ENCODE peak calls at places on chromosomes 5 and 9, in five cellular contexts. One of them, this sample, is unnamed.

GRCh38 chr9:119005162-119005561 is 364.1 kb downstream of the BRINP1 start:
- DNase-seq in HepG2: no peak
- DNase-seq in K562: no peak
- DNase-seq in IMR-90: no peak
- DNase-seq in GM12878: no peak
- DNase-seq in this sample: no peak

GRCh38 chr5:66967826-66968262 is 228.8 kb downstream of the CD180 start:
- DNase-seq in K562: no peak
- DNase-seq in IMR-90: peak; percentile 53
- DNase-seq in GM12878: no peak
- DNase-seq in HepG2: no peak
- DNase-seq in this sample: no peak

GRCh38 chr5:149282027-149282965 is 10.6 kb downstream of the AFAP1L1 start:
- DNase-seq in HepG2: no peak
- DNase-seq in GM12878: no peak
- DNase-seq in K562: no peak
- DNase-seq in IMR-90: no peak
- DNase-seq in this sample: no peak

GRCh38 chr5:131659290-131659689 is 24.3 kb upstream of the RAPGEF6 start:
- DNase-seq in HepG2: no peak
- DNase-seq in IMR-90: no peak
- DNase-seq in GM12878: no peak
- DNase-seq in K562: no peak
- DNase-seq in this sample: no peak

GRCh38 chr5:112628219-112628618 is 109.5 kb upstream of the APC start:
- DNase-seq in GM12878: no peak
- DNase-seq in K562: no peak
- DNase-seq in HepG2: no peak
- DNase-seq in IMR-90: no peak
- DNase-seq in this sample: no peak

GRCh38 chr9:87354176-87354575 is 143.5 kb upstream of the DAPK1 start:
- DNase-seq in IMR-90: no peak
- DNase-seq in GM12878: no peak
- DNase-seq in HepG2: no peak
- DNase-seq in K562: no peak
- DNase-seq in this sample: no peak

GRCh38 chr9:16721972-16722371 is 148.5 kb downstream of the BNC2 start:
- DNase-seq in GM12878: no peak
- DNase-seq in HepG2: no peak
- DNase-seq in K562: no peak
- DNase-seq in IMR-90: peak; percentile 30
- DNase-seq in this sample: no peak

GRCh38 chr5:150374651-150375050 is 17.2 kb downstream of the TCOF1 start:
- DNase-seq in HepG2: no peak
- DNase-seq in K562: no peak
- DNase-seq in IMR-90: no peak
- DNase-seq in GM12878: no peak
- DNase-seq in this sample: no peak

GRCh38 chr9:111039203-111039907 is 1.1 kb upstream of the LPAR1 start:
- DNase-seq in K562: no peak
- DNase-seq in GM12878: no peak
- DNase-seq in HepG2: no peak
- DNase-seq in IMR-90: no peak
- DNase-seq in this sample: no peak

GRCh38 chr9:30075451-30076199 is 2308.8 kb upstream of the ACO1 start:
- DNase-seq in HepG2: peak; percentile 1
- DNase-seq in K562: no peak
- DNase-seq in GM12878: peak; percentile 89
- DNase-seq in IMR-90: no peak
- DNase-seq in this sample: no peak

GRCh38 chr9:79131375-79131774 is 440.4 kb upstream of the TLE4 start:
- DNase-seq in HepG2: no peak
- DNase-seq in K562: no peak
- DNase-seq in IMR-90: no peak
- DNase-seq in GM12878: no peak
- DNase-seq in this sample: no peak

GRCh38 chr5:4994994-4995393 is 145.1 kb upstream of the ADAMTS16 start:
- DNase-seq in HepG2: no peak
- DNase-seq in IMR-90: peak; percentile 1
- DNase-seq in K562: no peak
- DNase-seq in GM12878: no peak
- DNase-seq in this sample: no peak

GRCh38 chr9:83511051-83511450 is 27.1 kb downstream of the FRMD3 start:
- DNase-seq in GM12878: peak; percentile 34
- DNase-seq in HepG2: no peak
- DNase-seq in K562: no peak
- DNase-seq in IMR-90: no peak
- DNase-seq in this sample: no peak

GRCh38 chr9:108869092-108869725 is 7.1 kb downstream of the ACTL7A start:
- DNase-seq in GM12878: no peak
- DNase-seq in IMR-90: peak; percentile 36
- DNase-seq in K562: no peak
- DNase-seq in HepG2: peak; percentile 97
- DNase-seq in this sample: no peak

GRCh38 chr9:108443741-108444140 is 412.0 kb downstream of the ACTL7B start:
- DNase-seq in K562: no peak
- DNase-seq in HepG2: peak; percentile 35
- DNase-seq in IMR-90: peak; percentile 71
- DNase-seq in GM12878: no peak
- DNase-seq in this sample: no peak

GRCh38 chr5:142872795-142873194 is 102.6 kb downstream of the ARHGAP26 start:
- DNase-seq in GM12878: no peak
- DNase-seq in IMR-90: peak; percentile 65
- DNase-seq in HepG2: no peak
- DNase-seq in K562: no peak
- DNase-seq in this sample: peak; percentile 40

GRCh38 chr5:5432020-5432707 is 9.7 kb downstream of the ICE1 start:
- DNase-seq in GM12878: no peak
- DNase-seq in K562: no peak
- DNase-seq in IMR-90: peak; percentile 75
- DNase-seq in HepG2: no peak
- DNase-seq in this sample: no peak

GRCh38 chr9:134126373-134126772 is 9.5 kb upstream of the WDR5 start:
- DNase-seq in GM12878: no peak
- DNase-seq in IMR-90: no peak
- DNase-seq in K562: no peak
- DNase-seq in HepG2: no peak
- DNase-seq in this sample: no peak

GRCh38 chr5:88045931-88046461 is 222.6 kb downstream of the TMEM161B start:
- DNase-seq in HepG2: no peak
- DNase-seq in GM12878: no peak
- DNase-seq in IMR-90: no peak
- DNase-seq in K562: no peak
- DNase-seq in this sample: no peak

GRCh38 chr5:157912621-157913325 is 53.8 kb upstream of the CLINT1 start:
- DNase-seq in GM12878: peak; percentile 43
- DNase-seq in HepG2: no peak
- DNase-seq in IMR-90: no peak
- DNase-seq in K562: no peak
- DNase-seq in this sample: no peak

GRCh38 chr5:173736923-173737412 is 120.5 kb upstream of the BOD1 start:
- DNase-seq in IMR-90: no peak
- DNase-seq in HepG2: peak; percentile 32
- DNase-seq in GM12878: peak; percentile 76
- DNase-seq in K562: peak; percentile 66
- DNase-seq in this sample: no peak

GRCh38 chr9:7780261-7780988 is 19.2 kb downstream of the DMAC1 start:
- DNase-seq in K562: no peak
- DNase-seq in GM12878: no peak
- DNase-seq in IMR-90: peak; percentile 73
- DNase-seq in HepG2: no peak
- DNase-seq in this sample: no peak

GRCh38 chr5:65663804-65664521 is 39.1 kb downstream of the SHLD3 start:
- DNase-seq in K562: no peak
- DNase-seq in HepG2: no peak
- DNase-seq in GM12878: no peak
- DNase-seq in IMR-90: peak; percentile 18
- DNase-seq in this sample: peak; percentile 17

GRCh38 chr9:37602817-37603216 is 10.4 kb upstream of the TOMM5 start:
- DNase-seq in K562: no peak
- DNase-seq in IMR-90: no peak
- DNase-seq in GM12878: no peak
- DNase-seq in HepG2: no peak
- DNase-seq in this sample: no peak

GRCh38 chr9:84170521-84171141 is 169.9 kb downstream of the SLC28A3 start:
- DNase-seq in IMR-90: peak; percentile 98
- DNase-seq in HepG2: peak; percentile 45
- DNase-seq in K562: peak; percentile 17
- DNase-seq in GM12878: no peak
- DNase-seq in this sample: peak; percentile 46

GRCh38 chr9:136769710-136770191 is 5.4 kb upstream of the LCN15 start:
- DNase-seq in IMR-90: no peak
- DNase-seq in HepG2: no peak
- DNase-seq in GM12878: no peak
- DNase-seq in K562: peak; percentile 75
- DNase-seq in this sample: peak; percentile 96
- TF ChIP-seq MXI1 in IMR-90: no peak
- TF ChIP-seq MXI1 in HepG2: no peak
- TF ChIP-seq MXI1 in GM12878: no peak
- TF ChIP-seq MXI1 in K562: no peak
- TF ChIP-seq MXI1 in this sample: no peak

GRCh38 chr5:133393776-133394476 is 218.4 kb downstream of the FSTL4 start:
- DNase-seq in GM12878: no peak
- DNase-seq in HepG2: no peak
- DNase-seq in IMR-90: no peak
- DNase-seq in K562: no peak
- DNase-seq in this sample: no peak

GRCh38 chr5:133391349-133392136 is 220.8 kb downstream of the FSTL4 start:
- DNase-seq in HepG2: no peak
- DNase-seq in GM12878: no peak
- DNase-seq in K562: no peak
- DNase-seq in IMR-90: no peak
- DNase-seq in this sample: no peak

GRCh38 chr5:133389066-133389590 is 223.2 kb downstream of the FSTL4 start:
- DNase-seq in IMR-90: no peak
- DNase-seq in GM12878: no peak
- DNase-seq in HepG2: no peak
- DNase-seq in K562: no peak
- DNase-seq in this sample: no peak

GRCh38 chr5:133390416-133391155 is 221.8 kb downstream of the FSTL4 start:
- DNase-seq in IMR-90: no peak
- DNase-seq in K562: no peak
- DNase-seq in HepG2: no peak
- DNase-seq in GM12878: no peak
- DNase-seq in this sample: no peak

DNA sequence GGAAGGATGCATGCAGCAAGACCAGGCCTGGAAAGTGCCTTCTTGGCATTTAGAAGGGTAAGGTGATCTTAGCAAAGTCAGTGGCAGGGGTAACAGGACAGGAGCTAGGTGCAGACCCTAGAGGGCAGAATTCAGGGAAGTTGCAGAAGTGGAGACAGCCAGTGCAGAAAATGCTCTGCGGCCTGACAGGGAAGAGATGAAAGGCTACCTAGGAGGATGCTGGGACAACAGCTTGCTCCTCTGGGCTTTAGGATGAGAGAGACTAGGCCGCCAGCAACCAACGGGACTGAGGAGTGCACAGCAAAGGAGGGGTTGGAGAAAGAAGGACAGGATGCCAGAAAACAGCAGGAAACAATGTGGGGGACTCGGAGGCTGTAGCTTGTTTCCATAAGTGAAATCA is 219.9 kb downstream of the FSTL4 start:
- DNase-seq in K562: no peak
- DNase-seq in IMR-90: no peak
- DNase-seq in HepG2: no peak
- DNase-seq in GM12878: no peak
- DNase-seq in this sample: no peak
- TF ChIP-seq MXI1 in K562: no peak
- TF ChIP-seq MXI1 in IMR-90: no peak
- TF ChIP-seq MXI1 in HepG2: no peak
- TF ChIP-seq MXI1 in GM12878: no peak
- TF ChIP-seq MXI1 in this sample: no peak

GRCh38 chr9:135404451-135405144 is 75.0 kb upstream of the PPP1R26 start:
- DNase-seq in K562: no peak
- DNase-seq in HepG2: no peak
- DNase-seq in IMR-90: no peak
- DNase-seq in GM12878: no peak
- DNase-seq in this sample: no peak

GRCh38 chr9:135403733-135404450 is 75.7 kb upstream of the PPP1R26 start:
- DNase-seq in HepG2: no peak
- DNase-seq in IMR-90: no peak
- DNase-seq in K562: no peak
- DNase-seq in GM12878: no peak
- DNase-seq in this sample: peak; percentile 75

GRCh38 chr9:135401218-135401617 is 78.4 kb upstream of the PPP1R26 start:
- DNase-seq in K562: no peak
- DNase-seq in GM12878: no peak
- DNase-seq in IMR-90: no peak
- DNase-seq in HepG2: no peak
- DNase-seq in this sample: no peak

GRCh38 chr9:135402048-135402738 is 77.4 kb upstream of the PPP1R26 start:
- DNase-seq in HepG2: no peak
- DNase-seq in IMR-90: no peak
- DNase-seq in GM12878: no peak
- DNase-seq in K562: no peak
- DNase-seq in this sample: no peak

DNA sequence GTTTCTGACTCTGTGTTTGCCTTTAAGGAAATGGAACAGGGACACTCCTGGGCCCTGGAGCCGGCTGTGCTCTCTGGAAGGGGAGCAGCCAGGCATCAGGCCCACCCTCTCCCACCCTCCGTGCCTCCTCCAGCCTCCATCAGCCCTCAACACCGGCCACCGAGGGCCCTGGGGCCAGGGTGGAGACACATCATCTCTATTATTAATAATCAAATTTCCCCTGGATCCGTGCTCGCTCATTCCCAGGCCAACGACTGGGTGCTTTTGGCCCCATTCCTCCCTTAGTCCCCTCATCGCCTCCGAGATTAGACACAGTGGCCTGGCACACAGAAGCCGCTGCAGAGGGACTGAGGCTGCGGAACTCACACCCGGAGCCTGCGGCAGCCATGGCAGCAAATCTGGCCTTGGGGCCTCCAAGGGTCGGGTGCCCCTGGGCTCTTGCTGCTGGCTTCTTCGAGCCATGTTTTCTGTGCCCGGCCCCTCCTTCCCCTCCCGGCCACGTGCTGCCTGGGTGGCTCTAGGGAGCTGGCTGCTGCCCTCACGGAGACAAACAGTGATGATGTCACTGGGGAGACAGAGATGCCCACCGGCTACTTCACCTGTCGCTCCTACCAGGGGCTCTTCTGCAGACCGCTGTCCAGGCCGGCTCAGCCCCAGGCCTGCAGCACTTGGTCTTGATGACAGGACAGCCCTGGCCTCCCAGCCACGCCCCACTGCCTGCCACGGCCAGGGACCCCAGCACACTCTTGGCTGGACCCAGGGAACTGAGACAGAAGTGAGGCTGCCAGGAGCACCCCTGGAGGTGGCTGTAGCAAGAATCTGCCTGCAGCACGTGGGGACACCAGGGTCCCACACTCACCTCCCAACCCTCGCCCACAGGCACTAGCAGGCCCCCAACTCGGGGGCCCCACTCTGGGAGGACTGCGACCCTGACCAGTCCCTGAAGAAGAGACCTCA is 76.6 kb upstream of the PPP1R26 start:
- DNase-seq in K562: no peak
- DNase-seq in GM12878: no peak
- DNase-seq in IMR-90: no peak
- DNase-seq in HepG2: no peak
- DNase-seq in this sample: no peak
- TF ChIP-seq MXI1 in K562: no peak
- TF ChIP-seq MXI1 in GM12878: no peak
- TF ChIP-seq MXI1 in IMR-90: no peak
- TF ChIP-seq MXI1 in HepG2: no peak
- TF ChIP-seq MXI1 in this sample: no peak

GRCh38 chr5:169909945-169910344 is 70.3 kb downstream of the INSYN2B start:
- DNase-seq in IMR-90: no peak
- DNase-seq in K562: no peak
- DNase-seq in HepG2: no peak
- DNase-seq in GM12878: no peak
- DNase-seq in this sample: no peak
- TF ChIP-seq MXI1 in IMR-90: no peak
- TF ChIP-seq MXI1 in K562: no peak
- TF ChIP-seq MXI1 in HepG2: no peak
- TF ChIP-seq MXI1 in GM12878: no peak
- TF ChIP-seq MXI1 in this sample: no peak